ENCODE peak calls at places on chromosomes 3 and 15, in six cellular contexts. One of them, this sample, is unnamed.

GRCh38 chr3:81741214-81741613 is 20.2 kb downstream of the GBE1 start:
- DNase-seq in GM12892: no peak
- DNase-seq in HepG2: no peak
- DNase-seq in H1: no peak
- DNase-seq in K562: no peak
- DNase-seq in GM12878: no peak
- DNase-seq in this sample: no peak

GRCh38 chr15:82551646-82552247 is 11.5 kb upstream of the RPS17 start:
- DNase-seq in H1: no peak
- DNase-seq in GM12878: no peak
- DNase-seq in HepG2: no peak
- DNase-seq in K562: no peak
- DNase-seq in GM12892: no peak
- DNase-seq in this sample: no peak

GRCh38 chr15:74497584-74497983 is 36.6 kb upstream of the UBL7 start:
- DNase-seq in GM12892: no peak
- DNase-seq in GM12878: peak
- DNase-seq in H1: no peak
- DNase-seq in HepG2: no peak
- DNase-seq in K562: no peak
- DNase-seq in this sample: no peak

GRCh38 chr3:40366203-40367162 is 20.5 kb upstream of the ENTPD3 start:
- DNase-seq in H1: no peak
- DNase-seq in HepG2: no peak
- DNase-seq in GM12892: no peak
- DNase-seq in GM12878: no peak
- DNase-seq in K562: peak
- DNase-seq in this sample: no peak

GRCh38 chr15:70245932-70246622 is 148.4 kb upstream of the TLE3 start:
- DNase-seq in K562: no peak
- DNase-seq in H1: no peak
- DNase-seq in GM12892: no peak
- DNase-seq in GM12878: peak
- DNase-seq in HepG2: no peak
- DNase-seq in this sample: no peak

GRCh38 chr3:188396251-188396650 is 242.3 kb downstream of the LPP start:
- DNase-seq in GM12892: no peak
- DNase-seq in K562: no peak
- DNase-seq in GM12878: no peak
- DNase-seq in H1: no peak
- DNase-seq in HepG2: no peak
- DNase-seq in this sample: no peak

GRCh38 chr3:355622-356021 is 159.1 kb downstream of the CHL1 start:
- DNase-seq in GM12878: no peak
- DNase-seq in GM12892: no peak
- DNase-seq in HepG2: no peak
- DNase-seq in H1: no peak
- DNase-seq in K562: no peak
- DNase-seq in this sample: no peak

GRCh38 chr15:31464216-31465082 is 137.8 kb downstream of the KLF13 start:
- DNase-seq in GM12892: no peak
- DNase-seq in H1: no peak
- DNase-seq in HepG2: no peak
- DNase-seq in GM12878: no peak
- DNase-seq in K562: no peak
- DNase-seq in this sample: no peak

GRCh38 chr3:72727726-72728125 is 120.5 kb downstream of the SHQ1 start:
- DNase-seq in H1: no peak
- DNase-seq in HepG2: no peak
- DNase-seq in GM12892: no peak
- DNase-seq in K562: no peak
- DNase-seq in GM12878: no peak
- DNase-seq in this sample: no peak

GRCh38 chr3:139975592-139976360 is 40.8 kb downstream of the CLSTN2 start:
- DNase-seq in H1: no peak
- DNase-seq in K562: no peak
- DNase-seq in GM12878: no peak
- DNase-seq in HepG2: no peak
- DNase-seq in GM12892: no peak
- DNase-seq in this sample: no peak

DNA sequence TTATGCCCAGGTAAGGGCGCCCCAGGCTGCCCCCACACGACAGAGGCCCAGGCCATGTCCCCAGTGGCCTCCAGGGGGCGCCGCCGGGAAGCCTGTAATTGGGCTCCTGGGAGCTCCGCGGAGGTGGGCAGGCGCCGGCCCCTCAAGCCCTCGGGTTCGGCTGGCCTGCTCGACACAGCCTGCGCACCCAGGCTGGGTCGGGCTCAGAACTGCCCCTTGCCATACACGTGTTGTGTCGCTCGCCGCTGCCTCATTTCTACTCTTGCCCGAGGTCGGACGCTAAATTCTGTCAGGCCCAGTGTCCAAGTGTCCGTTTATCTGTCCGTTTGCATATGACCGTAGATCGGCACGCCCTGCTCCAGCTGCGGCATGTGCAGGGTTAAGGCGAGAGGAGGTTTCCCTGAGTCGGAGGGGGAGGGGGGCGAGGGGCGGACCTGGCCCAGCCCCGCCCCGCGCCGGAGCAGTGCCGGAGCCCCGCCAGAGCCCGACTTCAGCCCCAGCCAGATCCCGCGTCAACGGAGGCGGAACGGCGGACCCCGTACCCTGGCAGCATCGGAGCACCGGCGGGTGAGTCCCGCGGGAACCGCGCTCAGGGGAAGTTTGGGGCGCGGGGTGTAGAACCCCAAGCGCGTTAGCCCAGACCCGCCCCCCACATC is at the start of gene KLHDC8B:
- DNase-seq in K562: peak
- DNase-seq in HepG2: peak
- DNase-seq in H1: peak
- DNase-seq in GM12878: peak
- DNase-seq in GM12892: peak
- DNase-seq in this sample: peak
- TF ChIP-seq POLR2A in K562: peak
- TF ChIP-seq POLR2A in HepG2: no peak
- TF ChIP-seq POLR2A in H1: no peak
- TF ChIP-seq POLR2A in GM12878: peak
- TF ChIP-seq POLR2A in GM12892: no peak
- TF ChIP-seq POLR2A in this sample: no peak

GRCh38 chr3:95567346-95567745 is 1247.0 kb upstream of the EPHA6 start:
- DNase-seq in GM12878: no peak
- DNase-seq in H1: no peak
- DNase-seq in K562: no peak
- DNase-seq in GM12892: no peak
- DNase-seq in HepG2: no peak
- DNase-seq in this sample: no peak
- TF ChIP-seq TAF1 in GM12878: no peak
- TF ChIP-seq TAF1 in H1: no peak
- TF ChIP-seq TAF1 in K562: no peak
- TF ChIP-seq TAF1 in GM12892: no peak
- TF ChIP-seq TAF1 in HepG2: no peak
- TF ChIP-seq TAF1 in this sample: no peak

GRCh38 chr3:195877136-195877715 is 31.1 kb downstream of the TNK2 start:
- DNase-seq in K562: no peak
- DNase-seq in GM12878: no peak
- DNase-seq in HepG2: no peak
- DNase-seq in H1: no peak
- DNase-seq in GM12892: no peak
- DNase-seq in this sample: no peak

GRCh38 chr3:195877767-195878423 is 30.5 kb downstream of the TNK2 start:
- DNase-seq in HepG2: no peak
- DNase-seq in GM12892: no peak
- DNase-seq in H1: no peak
- DNase-seq in GM12878: no peak
- DNase-seq in K562: peak
- DNase-seq in this sample: no peak

GRCh38 chr3:195878424-195879274 is 29.7 kb downstream of the TNK2 start:
- DNase-seq in H1: no peak
- DNase-seq in HepG2: no peak
- DNase-seq in GM12878: no peak
- DNase-seq in GM12892: no peak
- DNase-seq in K562: peak
- DNase-seq in this sample: no peak

GRCh38 chr3:195875482-195876236 is 32.7 kb downstream of the TNK2 start:
- DNase-seq in GM12892: no peak
- DNase-seq in K562: no peak
- DNase-seq in H1: no peak
- DNase-seq in HepG2: no peak
- DNase-seq in GM12878: no peak
- DNase-seq in this sample: no peak

DNA sequence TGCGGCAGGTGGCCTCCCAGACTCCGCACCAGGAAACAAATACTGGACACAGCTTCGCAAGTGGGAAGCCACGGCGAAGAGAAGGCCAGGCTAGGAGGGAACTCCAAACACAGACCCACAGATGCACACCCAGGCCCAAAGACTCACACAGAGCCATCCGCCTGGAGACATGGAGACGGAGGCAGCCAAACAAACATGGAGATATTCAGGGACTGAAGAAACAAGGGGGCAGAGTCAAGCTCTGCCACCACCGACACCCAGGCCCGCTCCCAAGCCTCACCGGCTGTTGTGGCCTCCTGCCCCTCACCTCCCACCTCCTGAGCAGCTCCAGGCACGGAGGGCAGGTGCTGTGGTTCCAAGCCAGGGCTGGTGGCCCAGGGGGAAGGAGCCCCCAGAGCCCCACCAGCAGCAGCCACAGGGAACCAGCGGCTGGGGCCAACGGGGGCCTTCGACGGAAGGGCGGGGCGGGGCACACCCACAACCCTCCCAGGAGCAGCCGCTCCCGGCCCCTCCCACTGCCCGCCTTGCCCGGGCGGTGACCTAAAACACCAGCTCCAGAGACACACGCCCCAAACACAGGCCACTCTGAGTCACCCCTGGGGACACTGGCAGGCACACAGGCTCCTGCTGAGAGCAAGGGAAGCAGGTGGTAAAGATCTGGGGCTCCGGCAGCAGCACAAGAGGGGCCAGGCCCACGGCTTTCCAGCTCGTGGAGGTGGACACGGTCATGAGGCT is 31.9 kb downstream of the TNK2 start:
- DNase-seq in GM12878: no peak
- DNase-seq in K562: peak
- DNase-seq in GM12892: no peak
- DNase-seq in HepG2: no peak
- DNase-seq in H1: no peak
- DNase-seq in this sample: no peak
- TF ChIP-seq POLR2A in GM12878: no peak
- TF ChIP-seq POLR2A in K562: peak
- TF ChIP-seq POLR2A in GM12892: no peak
- TF ChIP-seq POLR2A in HepG2: no peak
- TF ChIP-seq POLR2A in H1: no peak
- TF ChIP-seq POLR2A in this sample: no peak

DNA sequence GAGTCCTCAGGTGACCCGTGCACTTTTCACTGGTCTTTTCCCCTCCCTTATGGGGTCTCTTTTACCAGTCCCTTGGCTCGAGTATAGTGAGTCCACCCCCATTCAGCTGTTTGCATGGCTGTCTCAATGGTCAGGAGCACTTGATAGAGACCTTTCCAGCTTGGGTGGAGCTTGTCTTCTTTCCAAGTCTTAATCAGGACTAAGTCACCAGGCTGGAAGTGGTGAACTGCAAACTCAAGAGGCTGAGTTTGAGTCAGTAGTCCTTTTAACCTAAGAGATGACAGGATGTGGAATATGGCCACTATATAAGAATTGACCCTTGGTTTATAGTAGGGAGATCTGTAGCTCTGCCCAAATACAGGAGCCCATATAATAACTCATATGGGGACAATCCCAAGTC is 279.7 kb downstream of the PYDC2 start:
- DNase-seq in H1: no peak
- DNase-seq in HepG2: no peak
- DNase-seq in GM12892: no peak
- DNase-seq in K562: no peak
- DNase-seq in GM12878: no peak
- DNase-seq in this sample: no peak
- TF ChIP-seq TAF1 in H1: no peak
- TF ChIP-seq TAF1 in HepG2: no peak
- TF ChIP-seq TAF1 in GM12892: no peak
- TF ChIP-seq TAF1 in K562: no peak
- TF ChIP-seq TAF1 in GM12878: no peak
- TF ChIP-seq TAF1 in this sample: no peak

GRCh38 chr15:66851226-66852063 is 149.4 kb downstream of the SMAD6 start:
- DNase-seq in HepG2: peak
- DNase-seq in H1: peak
- DNase-seq in GM12878: no peak
- DNase-seq in GM12892: peak
- DNase-seq in K562: peak
- DNase-seq in this sample: peak
- TF ChIP-seq POLR2A in HepG2: no peak
- TF ChIP-seq POLR2A in H1: no peak
- TF ChIP-seq POLR2A in GM12878: no peak
- TF ChIP-seq POLR2A in GM12892: no peak
- TF ChIP-seq POLR2A in K562: no peak
- TF ChIP-seq POLR2A in this sample: no peak

GRCh38 chr3:53841296-53841695 is 4.9 kb downstream of the CHDH start:
- DNase-seq in HepG2: peak
- DNase-seq in GM12878: no peak
- DNase-seq in GM12892: no peak
- DNase-seq in K562: no peak
- DNase-seq in H1: no peak
- DNase-seq in this sample: no peak
- TF ChIP-seq TAF1 in HepG2: no peak
- TF ChIP-seq TAF1 in GM12878: no peak
- TF ChIP-seq TAF1 in GM12892: no peak
- TF ChIP-seq TAF1 in K562: no peak
- TF ChIP-seq TAF1 in H1: no peak
- TF ChIP-seq TAF1 in this sample: no peak

DNA sequence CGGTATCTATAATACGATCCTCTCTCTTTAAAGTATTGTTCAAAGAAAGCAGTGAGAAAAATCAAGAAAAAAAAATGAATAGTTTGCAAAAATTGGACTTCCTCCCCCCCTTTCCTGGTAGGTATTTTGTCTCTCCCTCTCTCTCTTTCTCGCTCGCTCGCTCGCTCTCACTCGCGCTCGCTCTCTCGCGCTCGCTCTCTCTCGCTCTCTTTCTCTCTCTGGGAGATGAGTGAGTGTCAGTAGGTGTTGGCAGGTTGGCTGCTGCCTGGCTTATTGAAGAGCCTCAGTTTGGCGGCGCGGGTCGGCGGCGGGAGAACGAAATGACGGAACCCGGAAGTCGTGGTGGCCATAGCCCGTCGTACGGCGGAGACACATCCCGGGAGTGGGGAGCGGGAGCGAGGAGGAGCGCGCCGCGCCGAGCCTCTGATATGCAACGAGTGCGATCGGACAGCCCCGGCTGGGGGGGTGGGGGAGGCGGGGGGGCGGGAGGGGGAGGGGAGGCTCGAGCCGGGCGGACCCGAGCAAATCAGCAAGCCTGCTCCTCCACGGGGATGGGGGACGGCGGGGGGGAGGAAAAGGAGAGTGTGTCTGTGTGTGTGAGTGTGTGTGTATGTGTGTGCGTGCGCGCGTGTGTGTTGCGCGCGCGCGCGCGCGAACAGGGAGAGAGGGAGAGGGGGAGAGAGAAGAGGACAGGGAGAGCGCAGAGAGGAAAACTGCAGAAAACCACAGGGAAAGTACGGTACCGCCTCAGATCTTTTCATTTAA is at the start of gene MEIS2:
- DNase-seq in HepG2: peak
- DNase-seq in GM12892: peak
- DNase-seq in GM12878: peak
- DNase-seq in K562: peak
- DNase-seq in H1: peak
- DNase-seq in this sample: peak
- TF ChIP-seq POLR2A in HepG2: peak
- TF ChIP-seq POLR2A in GM12892: peak
- TF ChIP-seq POLR2A in GM12878: peak
- TF ChIP-seq POLR2A in K562: peak
- TF ChIP-seq POLR2A in H1: no peak
- TF ChIP-seq POLR2A in this sample: no peak

GRCh38 chr3:97793415-97794019 is 28.3 kb upstream of the CRYBG3 start:
- DNase-seq in K562: peak
- DNase-seq in GM12892: no peak
- DNase-seq in H1: no peak
- DNase-seq in GM12878: peak
- DNase-seq in HepG2: peak
- DNase-seq in this sample: no peak
- TF ChIP-seq TAF1 in K562: no peak
- TF ChIP-seq TAF1 in GM12892: no peak
- TF ChIP-seq TAF1 in H1: no peak
- TF ChIP-seq TAF1 in GM12878: no peak
- TF ChIP-seq TAF1 in HepG2: no peak
- TF ChIP-seq TAF1 in this sample: no peak

This sample was measured in GM12891.